ENCODE peak calls at places on chromosomes 6 and 20, in five cellular contexts. F is K562; E is type B pancreatic cell; U is activated naive CD4-positive, alpha-beta T cell; P is H54. R is an unnamed sample.

GRCh38 chr6:89951574-89952360 is 57.5 kb downstream of the GJA10 start:
- DNase-seq in U (no peak), E (no peak), F (no peak), P (no peak), R (no peak)

GRCh38 chr6:122620902-122621301 is 10.7 kb downstream of the PKIB start:
- DNase-seq in E (no peak), P (no peak), F (no peak), U (no peak), R (no peak)

GRCh38 chr6:53065266-53066058 is at the start of gene FBXO9:
- DNase-seq in E (peak), P (peak), F (peak), U (peak), R (peak)

GRCh38 chr20:25039697-25040437 is 18.1 kb downstream of the ACSS1 start:
- DNase-seq in U (no peak), E (no peak), P (no peak), F (no peak), R (no peak)

GRCh38 chr20:6265204-6265904 is 142.5 kb upstream of the FERMT1 start:
- DNase-seq in P (no peak), F (no peak), E (no peak), U (no peak), R (no peak)

GRCh38 chr20:33791959-33792597 is 19.1 kb upstream of the CHMP4B start:
- DNase-seq in E (peak), U (peak), P (no peak), F (peak), R (no peak)

GRCh38 chr6:72032056-72032455 is 145.7 kb downstream of the RIMS1 start:
- DNase-seq in P (no peak), E (no peak), F (no peak), U (no peak), R (no peak)

GRCh38 chr6:97524846-97525245 is 241.8 kb upstream of the MMS22L start:
- DNase-seq in E (no peak), P (no peak), U (no peak), F (no peak), R (no peak)

GRCh38 chr6:94071835-94072234 is 652.5 kb upstream of the EPHA7 start:
- DNase-seq in U (no peak), P (no peak), F (no peak), E (no peak), R (no peak)

GRCh38 chr20:16423311-16424212 is 149.7 kb downstream of the KIF16B start:
- DNase-seq in P (no peak), U (no peak), E (no peak), F (no peak), R (no peak)

GRCh38 chr6:20233007-20233730 is 20.9 kb upstream of the MBOAT1 start:
- DNase-seq in P (no peak), U (no peak), F (no peak), E (no peak), R (no peak)

GRCh38 chr20:23484081-23484480 is 6.8 kb upstream of the CST8 start:
- DNase-seq in U (no peak), E (no peak), P (no peak), F (no peak), R (no peak)

GRCh38 chr6:24931296-24931695 is 4.5 kb downstream of the RIPOR2 start:
- DNase-seq in F (no peak), E (no peak), U (no peak), P (no peak), R (no peak)

GRCh38 chr20:59020938-59021551 is 1.8 kb downstream of the TUBB1 start:
- DNase-seq in F (peak), U (no peak), P (no peak), E (no peak), R (no peak)

GRCh38 chr6:46921731-46922130 is at the start of gene ADGRF5:
- DNase-seq in P (no peak), F (no peak), E (no peak), U (no peak), R (no peak)

GRCh38 chr20:25291432-25292133 is 43.7 kb downstream of the PYGB start:
- DNase-seq in U (no peak), F (no peak), E (no peak), P (no peak), R (no peak)